ENCODE peak calls at places on chromosome 14, in six cellular contexts. One of them, this sample, is unnamed.

GRCh38 chr14:104149278-104149595 is 10.8 kb downstream of the KIF26A start:
- DNase-seq in GM10248: no peak
- DNase-seq in dorsolateral prefrontal cortex: no peak
- DNase-seq in endothelial cell: no peak
- DNase-seq in A549: no peak
- DNase-seq in neural progenitor cell: no peak
- DNase-seq in this sample: no peak

GRCh38 chr14:55739967-55740707 is 160.1 kb downstream of the KTN1 start:
- DNase-seq in neural progenitor cell: no peak
- DNase-seq in A549: no peak
- DNase-seq in endothelial cell: no peak
- DNase-seq in GM10248: no peak
- DNase-seq in dorsolateral prefrontal cortex: no peak
- DNase-seq in this sample: no peak

GRCh38 chr14:96176275-96176674 is 28.4 kb upstream of the BDKRB2 start:
- DNase-seq in A549: no peak
- DNase-seq in neural progenitor cell: no peak
- DNase-seq in GM10248: no peak
- DNase-seq in dorsolateral prefrontal cortex: no peak
- DNase-seq in endothelial cell: no peak
- DNase-seq in this sample: no peak

GRCh38 chr14:23864856-23865255 is 88.7 kb upstream of the DHRS4 start:
- DNase-seq in dorsolateral prefrontal cortex: no peak
- DNase-seq in neural progenitor cell: no peak
- DNase-seq in endothelial cell: no peak
- DNase-seq in A549: no peak
- DNase-seq in GM10248: no peak
- DNase-seq in this sample: no peak

GRCh38 chr14:29037428-29037827 is 270.8 kb downstream of the FOXG1 start:
- DNase-seq in GM10248: no peak
- DNase-seq in endothelial cell: no peak
- DNase-seq in A549: no peak
- DNase-seq in neural progenitor cell: no peak
- DNase-seq in dorsolateral prefrontal cortex: no peak
- DNase-seq in this sample: no peak

GRCh38 chr14:36477266-36477665 is 42.8 kb downstream of the NKX2-1 start:
- DNase-seq in endothelial cell: no peak
- DNase-seq in A549: no peak
- DNase-seq in neural progenitor cell: no peak
- DNase-seq in dorsolateral prefrontal cortex: no peak
- DNase-seq in GM10248: no peak
- DNase-seq in this sample: no peak

GRCh38 chr14:30921788-30922187 is 47.4 kb downstream of the COCH start:
- DNase-seq in neural progenitor cell: no peak
- DNase-seq in A549: no peak
- DNase-seq in dorsolateral prefrontal cortex: no peak
- DNase-seq in GM10248: no peak
- DNase-seq in endothelial cell: no peak
- DNase-seq in this sample: no peak

GRCh38 chr14:36661506-36662257 is at the start of gene PAX9:
- DNase-seq in endothelial cell: peak
- DNase-seq in A549: peak
- DNase-seq in neural progenitor cell: peak
- DNase-seq in GM10248: peak
- DNase-seq in dorsolateral prefrontal cortex: no peak
- DNase-seq in this sample: peak

GRCh38 chr14:57492859-57493258 is 798 bp downstream of the CCDC198 start:
- DNase-seq in GM10248: no peak
- DNase-seq in neural progenitor cell: no peak
- DNase-seq in dorsolateral prefrontal cortex: no peak
- DNase-seq in A549: peak
- DNase-seq in endothelial cell: no peak
- DNase-seq in this sample: no peak

GRCh38 chr14:55764784-55765183 is 184.8 kb downstream of the KTN1 start:
- DNase-seq in GM10248: no peak
- DNase-seq in A549: no peak
- DNase-seq in neural progenitor cell: no peak
- DNase-seq in endothelial cell: no peak
- DNase-seq in dorsolateral prefrontal cortex: no peak
- DNase-seq in this sample: no peak

GRCh38 chr14:55572578-55572977 is 7.4 kb upstream of the KTN1 start:
- DNase-seq in dorsolateral prefrontal cortex: no peak
- DNase-seq in GM10248: no peak
- DNase-seq in endothelial cell: no peak
- DNase-seq in neural progenitor cell: no peak
- DNase-seq in A549: no peak
- DNase-seq in this sample: no peak

GRCh38 chr14:76056128-76056527 is 70.6 kb downstream of the IFT43 start:
- DNase-seq in dorsolateral prefrontal cortex: no peak
- DNase-seq in GM10248: no peak
- DNase-seq in endothelial cell: no peak
- DNase-seq in neural progenitor cell: no peak
- DNase-seq in A549: peak
- DNase-seq in this sample: no peak

GRCh38 chr14:99612065-99612736 is 8.2 kb upstream of the CCDC85C start:
- DNase-seq in dorsolateral prefrontal cortex: no peak
- DNase-seq in A549: no peak
- DNase-seq in GM10248: no peak
- DNase-seq in neural progenitor cell: no peak
- DNase-seq in endothelial cell: no peak
- DNase-seq in this sample: no peak

GRCh38 chr14:32480337-32480736 is 151.2 kb downstream of the AKAP6 start:
- DNase-seq in neural progenitor cell: no peak
- DNase-seq in dorsolateral prefrontal cortex: no peak
- DNase-seq in A549: no peak
- DNase-seq in GM10248: no peak
- DNase-seq in endothelial cell: no peak
- DNase-seq in this sample: no peak

GRCh38 chr14:33587761-33588160 is 363.1 kb downstream of the EGLN3 start:
- DNase-seq in neural progenitor cell: no peak
- DNase-seq in endothelial cell: no peak
- DNase-seq in GM10248: no peak
- DNase-seq in dorsolateral prefrontal cortex: no peak
- DNase-seq in A549: no peak
- DNase-seq in this sample: no peak

GRCh38 chr14:73976150-73976549 is 26.0 kb downstream of the COQ6 start:
- DNase-seq in A549: no peak
- DNase-seq in dorsolateral prefrontal cortex: no peak
- DNase-seq in endothelial cell: no peak
- DNase-seq in GM10248: no peak
- DNase-seq in neural progenitor cell: no peak
- DNase-seq in this sample: no peak

GRCh38 chr14:56004807-56005579 is 113.2 kb upstream of the PELI2 start:
- DNase-seq in endothelial cell: no peak
- DNase-seq in dorsolateral prefrontal cortex: no peak
- DNase-seq in neural progenitor cell: peak
- DNase-seq in GM10248: peak
- DNase-seq in A549: peak
- DNase-seq in this sample: no peak

GRCh38 chr14:73143003-73143402 is 6.7 kb downstream of the PSEN1 start:
- DNase-seq in endothelial cell: no peak
- DNase-seq in neural progenitor cell: peak
- DNase-seq in A549: no peak
- DNase-seq in GM10248: no peak
- DNase-seq in dorsolateral prefrontal cortex: peak
- DNase-seq in this sample: no peak

GRCh38 chr14:62168564-62169155 is 406.4 kb downstream of the SNAPC1 start:
- DNase-seq in neural progenitor cell: no peak
- DNase-seq in dorsolateral prefrontal cortex: no peak
- DNase-seq in endothelial cell: no peak
- DNase-seq in A549: no peak
- DNase-seq in GM10248: no peak
- DNase-seq in this sample: no peak

GRCh38 chr14:35051796-35052195 is 5.7 kb downstream of the FAM177A1 start:
- DNase-seq in GM10248: no peak
- DNase-seq in dorsolateral prefrontal cortex: no peak
- DNase-seq in endothelial cell: no peak
- DNase-seq in A549: peak
- DNase-seq in neural progenitor cell: no peak
- DNase-seq in this sample: no peak

GRCh38 chr14:20836668-20837338 is 34.2 kb upstream of the RNASE1 start:
- DNase-seq in dorsolateral prefrontal cortex: no peak
- DNase-seq in GM10248: no peak
- DNase-seq in A549: peak
- DNase-seq in neural progenitor cell: peak
- DNase-seq in endothelial cell: no peak
- DNase-seq in this sample: no peak

GRCh38 chr14:33297565-33297964 is 358.9 kb downstream of the NPAS3 start:
- DNase-seq in dorsolateral prefrontal cortex: no peak
- DNase-seq in endothelial cell: no peak
- DNase-seq in GM10248: no peak
- DNase-seq in neural progenitor cell: no peak
- DNase-seq in A549: no peak
- DNase-seq in this sample: no peak

GRCh38 chr14:100979780-100980179 is 76.3 kb upstream of the RTL1 start:
- DNase-seq in dorsolateral prefrontal cortex: no peak
- DNase-seq in neural progenitor cell: no peak
- DNase-seq in A549: peak
- DNase-seq in endothelial cell: no peak
- DNase-seq in GM10248: no peak
- DNase-seq in this sample: no peak

GRCh38 chr14:98218213-98218612 is 1053.8 kb downstream of the BCL11B start:
- DNase-seq in GM10248: no peak
- DNase-seq in neural progenitor cell: no peak
- DNase-seq in endothelial cell: no peak
- DNase-seq in A549: no peak
- DNase-seq in dorsolateral prefrontal cortex: no peak
- DNase-seq in this sample: no peak

GRCh38 chr14:104290058-104290667 is 151.8 kb downstream of the KIF26A start:
- DNase-seq in dorsolateral prefrontal cortex: no peak
- DNase-seq in neural progenitor cell: no peak
- DNase-seq in A549: no peak
- DNase-seq in endothelial cell: no peak
- DNase-seq in GM10248: no peak
- DNase-seq in this sample: no peak

DNA sequence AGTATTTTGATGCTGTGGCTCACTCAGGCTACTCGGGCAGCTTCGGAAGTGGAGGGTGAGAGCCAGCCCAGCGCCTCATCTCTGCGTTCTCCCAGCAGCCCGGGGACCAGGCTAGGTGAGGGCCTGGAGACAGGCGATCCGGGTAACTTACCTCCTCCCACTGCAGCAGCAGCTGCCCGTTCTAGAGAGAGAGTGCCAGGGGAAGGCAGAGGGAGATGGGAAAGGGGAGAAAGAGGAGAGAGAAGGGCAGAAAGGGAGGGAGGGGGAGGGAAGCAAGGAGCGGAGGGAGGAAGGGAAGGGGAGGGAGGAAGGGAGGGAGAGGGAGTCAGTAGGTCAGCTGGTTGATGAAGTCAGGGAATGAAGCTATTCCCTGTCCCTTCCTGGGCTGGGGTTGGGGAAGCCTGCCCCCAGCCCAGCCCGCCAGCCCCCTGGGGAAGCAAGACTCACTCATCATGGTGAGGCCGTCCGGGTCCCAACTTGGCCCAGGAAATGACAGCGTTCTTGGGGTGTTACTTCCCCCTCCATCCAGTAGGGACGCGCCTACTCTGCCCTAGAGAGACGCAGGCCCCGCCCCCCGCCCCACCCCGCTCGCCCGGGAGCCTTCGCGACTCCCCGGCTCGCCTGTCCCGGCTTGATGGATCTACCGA is at the start of gene IFI27L2:
- DNase-seq in dorsolateral prefrontal cortex: peak
- DNase-seq in endothelial cell: peak
- DNase-seq in GM10248: peak
- DNase-seq in neural progenitor cell: peak
- DNase-seq in A549: peak
- DNase-seq in this sample: peak
- TF ChIP-seq CTCF in dorsolateral prefrontal cortex: peak
- TF ChIP-seq CTCF in endothelial cell: no peak
- TF ChIP-seq CTCF in GM10248: peak
- TF ChIP-seq CTCF in neural progenitor cell: peak
- TF ChIP-seq CTCF in A549: no peak
- TF ChIP-seq CTCF in this sample: peak

DNA sequence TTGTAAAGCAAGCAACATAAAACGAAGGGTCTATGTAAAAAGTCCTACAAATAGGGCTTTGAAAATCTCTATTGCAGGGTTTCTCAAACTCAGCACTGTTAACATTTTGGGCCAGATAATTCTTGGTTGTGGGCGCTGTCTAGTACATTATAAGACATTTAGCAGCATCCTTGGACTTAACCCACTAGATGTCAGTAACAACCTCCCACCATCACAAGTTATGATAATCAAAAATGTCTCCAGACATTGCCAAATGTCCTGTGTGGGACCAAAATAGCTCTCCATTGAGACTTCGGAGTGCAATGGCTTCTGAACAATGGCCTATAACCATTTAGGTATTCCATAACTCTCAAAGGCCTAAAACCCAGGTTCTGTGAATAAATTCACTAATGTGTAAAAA is 22.9 kb upstream of the DHRS7 start:
- DNase-seq in A549: peak
- DNase-seq in GM10248: no peak
- DNase-seq in endothelial cell: no peak
- DNase-seq in dorsolateral prefrontal cortex: no peak
- DNase-seq in neural progenitor cell: no peak
- DNase-seq in this sample: no peak
- TF ChIP-seq CTCF in A549: peak
- TF ChIP-seq CTCF in GM10248: peak
- TF ChIP-seq CTCF in endothelial cell: no peak
- TF ChIP-seq CTCF in dorsolateral prefrontal cortex: no peak
- TF ChIP-seq CTCF in neural progenitor cell: no peak
- TF ChIP-seq CTCF in this sample: no peak

DNA sequence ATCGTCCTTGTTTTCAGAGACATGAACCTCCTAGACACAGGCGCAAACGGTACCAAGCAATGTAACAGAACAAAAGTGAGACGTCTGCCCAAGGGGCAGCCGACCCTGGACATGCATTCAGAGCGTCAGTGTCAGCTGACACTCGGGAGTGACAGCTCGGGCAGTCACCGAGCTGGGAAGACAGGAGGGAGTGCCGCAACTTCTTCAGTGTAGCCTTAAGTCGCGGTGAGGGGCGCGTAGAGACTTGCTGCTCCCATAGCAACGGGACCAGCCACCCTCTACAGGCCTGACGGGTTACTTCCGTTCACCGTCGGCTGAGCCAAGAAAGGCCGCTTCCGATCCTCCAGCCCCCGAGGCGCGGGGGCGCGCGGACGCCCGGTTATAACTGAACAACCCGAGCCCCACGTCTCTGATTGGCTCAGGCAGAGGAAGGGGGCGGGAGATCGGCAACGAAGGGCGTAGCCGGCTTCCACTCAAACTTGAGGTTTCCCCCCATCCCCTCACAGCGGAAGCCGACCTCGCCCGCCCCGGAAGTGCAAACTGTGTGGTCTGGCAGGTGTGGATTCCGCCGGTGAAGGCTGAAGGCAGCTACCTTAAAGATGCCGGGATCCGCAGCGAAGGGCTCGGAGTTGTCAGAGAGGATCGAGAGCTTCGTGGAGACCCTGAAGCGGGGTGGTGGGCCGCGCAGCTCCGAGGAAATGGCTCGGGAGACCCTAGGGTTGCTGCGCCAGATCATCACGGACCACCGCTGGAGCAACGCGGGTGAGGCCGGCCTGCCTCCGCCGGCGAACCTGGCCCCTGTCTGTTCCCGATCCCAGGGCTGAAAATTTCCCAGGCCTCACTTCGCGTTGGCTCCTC is at the start of gene EIF2B2:
- DNase-seq in neural progenitor cell: peak
- DNase-seq in GM10248: peak
- DNase-seq in endothelial cell: peak
- DNase-seq in A549: peak
- DNase-seq in dorsolateral prefrontal cortex: peak
- DNase-seq in this sample: peak
- TF ChIP-seq CTCF in neural progenitor cell: peak
- TF ChIP-seq CTCF in GM10248: no peak
- TF ChIP-seq CTCF in endothelial cell: no peak
- TF ChIP-seq CTCF in A549: no peak
- TF ChIP-seq CTCF in dorsolateral prefrontal cortex: peak
- TF ChIP-seq CTCF in this sample: peak

GRCh38 chr14:86799244-86799647 is 1193.7 kb downstream of the GALC start:
- DNase-seq in endothelial cell: no peak
- DNase-seq in neural progenitor cell: no peak
- DNase-seq in dorsolateral prefrontal cortex: no peak
- DNase-seq in A549: peak
- DNase-seq in GM10248: no peak
- DNase-seq in this sample: no peak
- TF ChIP-seq CTCF in endothelial cell: no peak
- TF ChIP-seq CTCF in neural progenitor cell: no peak
- TF ChIP-seq CTCF in dorsolateral prefrontal cortex: no peak
- TF ChIP-seq CTCF in A549: no peak
- TF ChIP-seq CTCF in GM10248: no peak
- TF ChIP-seq CTCF in this sample: no peak

This sample was measured in progenitor cell of endocrine pancreas.